ENCODE peak calls at places on chromosomes 2 and 18, in seven cellular contexts. T is NB4; B is activated CD8-positive, alpha-beta T cell treated with anti-CD3 and anti-CD28 coated beads for 36 hours; U is Calu3; K is MCF 10A; J is coronary artery; L is CD8-positive, alpha-beta T cell. F is an unnamed sample.

GRCh38 chr2:154194917-154195643 is 323.4 kb downstream of the GALNT13 start:
- DNase-seq in T (no peak), K (no peak), B (no peak), L (no peak), U (no peak), J (no peak), F (no peak)

GRCh38 chr2:75100011-75100680 is 99.2 kb downstream of the TACR1 start:
- DNase-seq in L (no peak), T (no peak), B (no peak), K (peak; percentile 46), U (no peak), J (no peak), F (no peak)

GRCh38 chr2:199997296-199997695 is 41.9 kb downstream of the MAIP1 start:
- DNase-seq in K (no peak), T (no peak), L (no peak), B (no peak), J (no peak), U (no peak), F (no peak)

GRCh38 chr2:140990416-140990815 is 1140.4 kb downstream of the LRP1B start:
- DNase-seq in U (no peak), J (no peak), K (peak; percentile 48), L (no peak), B (no peak), T (no peak), F (no peak)

GRCh38 chr18:60372598-60372997 is at the start of gene MC4R:
- DNase-seq in K (no peak), B (no peak), T (peak; percentile 3), J (no peak), L (no peak), U (peak; percentile 24), F (no peak)

GRCh38 chr2:39990335-39990734 is 211.3 kb upstream of the THUMPD2 start:
- DNase-seq in K (no peak), J (no peak), U (no peak), L (no peak), T (no peak), B (no peak), F (no peak)

GRCh38 chr2:74584088-74584645 is 29.6 kb downstream of the DOK1 start:
- DNase-seq in J (no peak), K (no peak), B (no peak), T (no peak), U (no peak), L (no peak), F (no peak)

GRCh38 chr2:127465258-127465657 is 47.0 kb downstream of the PROC start:
- DNase-seq in K (no peak), L (no peak), B (peak; percentile 24), U (no peak), J (no peak), T (peak; percentile 17), F (no peak)

GRCh38 chr2:151766421-151767153 is 32.3 kb upstream of the NEB start:
- DNase-seq in K (no peak), U (no peak), J (no peak), B (peak; percentile 53), T (peak; percentile 9), L (no peak), F (no peak)

DNA sequence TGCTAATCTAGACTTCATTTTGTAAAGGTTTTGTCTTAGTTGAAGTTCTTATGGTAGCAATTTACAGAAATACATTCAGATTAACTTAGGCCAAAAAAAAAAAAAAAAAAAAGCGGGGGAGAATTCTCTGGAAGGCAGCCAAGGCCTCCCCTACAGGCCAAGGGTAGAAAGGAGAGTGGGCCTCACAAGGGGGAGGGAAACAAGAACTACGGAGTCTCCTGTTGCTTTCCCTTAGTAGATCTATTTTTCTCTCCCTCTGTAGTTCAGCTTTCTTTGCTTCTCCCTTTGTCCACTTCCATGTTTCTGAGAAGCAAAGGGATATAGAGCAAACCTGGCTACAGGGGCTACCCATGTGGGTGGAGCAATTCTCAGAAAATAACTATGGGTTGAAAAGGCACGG is 2.4 kb upstream of the STK11IP start:
- DNase-seq in J (no peak), T (no peak), U (no peak), L (no peak), K (no peak), B (no peak), F (no peak)
- TF ChIP-seq CTCF in J (no peak), T (no peak), U (no peak), L (no peak), K (no peak), B (no peak), F (peak; percentile 23)

GRCh38 chr18:57854726-57855125 is 51.6 kb upstream of the ATP8B1 start:
- DNase-seq in T (no peak), L (no peak), U (no peak), J (no peak), K (no peak), B (no peak), F (no peak)

GRCh38 chr18:57863706-57864105 is 60.6 kb upstream of the ATP8B1 start:
- DNase-seq in J (no peak), L (no peak), U (no peak), B (no peak), T (no peak), K (no peak), F (no peak)

GRCh38 chr18:57856707-57857280 is 53.7 kb upstream of the ATP8B1 start:
- DNase-seq in L (no peak), K (no peak), B (no peak), J (no peak), U (no peak), T (no peak), F (no peak)

GRCh38 chr18:57856128-57856527 is 53.0 kb upstream of the ATP8B1 start:
- DNase-seq in B (no peak), K (no peak), U (no peak), L (no peak), J (no peak), T (no peak), F (no peak)

DNA sequence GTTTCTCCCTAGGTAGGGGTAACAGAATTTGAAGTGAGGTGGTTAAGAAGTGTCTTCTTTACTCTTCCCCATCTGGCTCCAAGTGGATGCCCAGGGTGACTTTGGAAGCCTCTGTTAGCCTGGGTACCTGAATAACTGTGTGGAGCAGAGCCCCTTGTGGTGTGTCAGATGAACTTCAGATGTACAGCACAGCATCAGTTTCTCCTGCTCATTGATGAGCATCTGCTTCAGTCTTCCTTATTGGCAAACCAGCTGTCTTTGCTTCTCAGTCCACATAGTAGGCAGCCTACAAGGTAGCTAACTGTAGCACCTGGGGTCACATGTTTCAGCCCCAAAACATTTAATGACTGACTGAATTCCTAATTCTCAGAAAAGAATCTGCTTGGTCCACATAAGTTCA is 56.2 kb upstream of the ATP8B1 start:
- DNase-seq in U (peak; percentile 38), T (peak; percentile 34), L (no peak), B (peak; percentile 25), K (peak; percentile 56), J (no peak), F (no peak)
- TF ChIP-seq CTCF in U (peak; percentile 36), T (peak; percentile 58), L (no peak), B (peak; percentile 47), K (peak; percentile 41), J (no peak), F (peak; percentile 66)

DNA sequence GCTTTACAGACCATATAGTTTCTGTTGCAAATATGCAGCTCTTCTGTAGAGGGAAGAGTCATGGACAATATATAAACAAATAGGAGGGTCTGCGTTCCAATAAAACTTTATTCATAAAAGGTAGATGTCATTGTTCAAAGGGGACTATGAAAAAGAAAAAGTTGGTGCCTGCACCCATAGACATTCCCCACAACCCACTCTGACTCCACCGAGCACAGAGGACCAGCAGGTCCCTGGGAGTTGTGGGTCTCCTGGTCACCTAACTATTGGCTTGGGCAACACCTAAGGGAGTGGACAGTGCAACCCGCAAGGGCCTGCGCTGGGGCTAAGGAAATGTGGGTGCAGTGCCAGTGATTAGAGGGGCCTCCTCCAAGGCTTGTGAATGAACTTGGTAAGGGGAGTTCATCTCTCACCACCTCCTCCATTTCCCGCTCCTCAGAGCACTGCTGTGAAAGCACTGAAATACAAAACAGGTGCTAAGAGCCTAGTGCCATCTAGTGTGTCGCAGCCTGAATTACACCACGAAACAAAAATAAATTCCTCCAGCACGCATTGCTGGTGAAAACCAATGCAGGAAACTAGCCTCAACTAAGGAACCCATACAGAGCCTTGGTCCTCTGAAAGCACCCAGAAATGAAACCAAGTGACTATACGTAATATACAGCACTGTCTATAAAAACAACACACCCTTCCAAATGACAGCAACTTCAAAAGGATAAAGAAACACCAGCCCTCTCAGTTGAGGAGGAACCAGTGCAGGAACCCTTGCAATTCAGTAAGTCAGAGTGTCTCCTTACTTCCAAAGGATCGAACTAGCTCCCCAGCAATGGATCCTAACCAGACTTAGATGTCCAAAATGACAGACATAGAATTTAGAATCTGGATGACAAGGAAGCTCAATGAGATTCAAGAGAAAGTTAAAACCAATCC is 166.6 kb downstream of the RNF144A start:
- DNase-seq in L (no peak), U (peak; percentile 40), J (no peak), B (peak; percentile 37), T (peak; percentile 75), K (peak; percentile 49), F (no peak)
- TF ChIP-seq CTCF in L (peak; percentile 33), U (peak; percentile 64), J (no peak), B (peak; percentile 61), T (peak; percentile 72), K (peak; percentile 40), F (peak; percentile 77)

GRCh38 chr2:201116959-201117734 is 1.2 kb downstream of the CFLAR start:
- DNase-seq in J (peak; percentile 87), B (peak; percentile 70), K (peak; percentile 92), U (peak; percentile 71), T (peak; percentile 93), L (no peak), F (no peak)

GRCh38 chr2:201118121-201118956 is 2.4 kb downstream of the CFLAR start:
- DNase-seq in L (peak; percentile 86), T (peak; percentile 99), K (peak; percentile 98), B (peak; percentile 97), U (peak; percentile 89), J (peak; percentile 87), F (no peak)

GRCh38 chr2:201122276-201122675 is 6.3 kb downstream of the CFLAR start:
- DNase-seq in L (no peak), B (peak; percentile 33), K (no peak), J (no peak), T (peak; percentile 65), U (no peak), F (no peak)

GRCh38 chr2:201118957-201119848 is 3.2 kb downstream of the CFLAR start:
- DNase-seq in J (no peak), U (no peak), L (no peak), B (peak; percentile 63), T (peak; percentile 86), K (no peak), F (no peak)

DNA sequence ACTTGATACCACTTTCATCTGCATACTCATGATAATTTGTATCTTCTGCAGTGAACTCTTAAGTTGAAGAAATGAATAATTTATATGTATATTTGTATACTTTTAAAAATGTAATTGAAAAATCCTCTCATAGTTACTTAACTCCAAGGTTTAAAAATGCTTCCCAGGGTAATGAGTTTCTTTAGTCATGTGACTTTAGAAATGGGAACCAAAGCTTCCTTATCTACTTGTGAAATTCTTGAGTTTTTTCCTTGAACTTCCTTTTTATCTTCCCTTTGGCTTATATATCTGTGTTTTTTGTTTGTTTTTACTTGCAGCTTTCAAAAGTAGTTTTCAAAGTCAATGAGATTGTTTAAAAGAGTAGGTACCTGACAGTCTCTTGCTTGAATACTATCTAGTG is 4.5 kb downstream of the CFLAR start:
- DNase-seq in B (no peak), L (no peak), U (no peak), J (no peak), T (peak; percentile 36), K (no peak), F (no peak)
- TF ChIP-seq CTCF in B (no peak), L (no peak), U (no peak), J (no peak), T (no peak), K (no peak), F (no peak)